ENCODE peak calls at places on chromosome 12, in nine cellular contexts. G is cardiac fibroblast, J is NT2/D1, E is fibroblast of the aortic adventitia, P is gastrocnemius medialis, C is fibroblast of villous mesenchyme, Z is IMR-90, T is fibroblast of lung, X is epithelial cell of esophagus. W is an unnamed sample.

GRCh38 chr12:94603434-94604068 is 46.8 kb downstream of the TMCC3 start:
- DNase-seq in Z (no peak), G (peak; percentile 20), E (peak; percentile 11), X (peak; percentile 60), P (no peak), T (no peak), C (no peak), J (no peak), W (peak; percentile 21)

GRCh38 chr12:40224439-40225291 is at the start of gene LRRK2:
- DNase-seq in C (peak; percentile 42), T (peak; percentile 65), X (peak; percentile 41), G (peak; percentile 64), E (peak; percentile 76), J (peak; percentile 9), P (peak; percentile 53), Z (peak; percentile 28), W (no peak)

GRCh38 chr12:104596876-104597833 is 140.4 kb downstream of the CHST11 start:
- DNase-seq in Z (no peak), T (no peak), C (no peak), J (no peak), E (no peak), X (no peak), P (no peak), G (no peak), W (peak; percentile 52)

GRCh38 chr12:59820594-59821011 is 224.8 kb downstream of the SLC16A7 start:
- DNase-seq in Z (peak; percentile 71), E (peak; percentile 47), C (peak; percentile 6), T (peak; percentile 47), P (no peak), X (no peak), G (no peak), J (no peak), W (no peak)

GRCh38 chr12:64912501-64912900 is 88.1 kb downstream of the TBC1D30 start:
- DNase-seq in J (no peak), Z (peak; percentile 40), P (no peak), C (no peak), T (peak; percentile 56), G (peak; percentile 15), E (peak; percentile 44), X (peak; percentile 7), W (no peak)

GRCh38 chr12:46487567-46488131 is 115.1 kb upstream of the SLC38A2 start:
- DNase-seq in C (no peak), P (no peak), Z (no peak), E (no peak), G (no peak), X (no peak), J (no peak), T (no peak), W (no peak)

GRCh38 chr12:130832561-130833209 is 6.4 kb downstream of the STX2 start:
- DNase-seq in P (no peak), T (peak; percentile 88), J (no peak), E (peak; percentile 49), X (peak; percentile 72), Z (peak; percentile 78), C (peak; percentile 90), G (peak; percentile 62), W (no peak)

GRCh38 chr12:100213016-100213891 is 12.6 kb downstream of the ACTR6 start:
- DNase-seq in G (no peak), P (no peak), J (no peak), T (no peak), C (no peak), Z (no peak), E (no peak), X (no peak), W (no peak)

GRCh38 chr12:100716949-100717732 is 77.4 kb upstream of the ANO4 start:
- DNase-seq in J (no peak), T (peak; percentile 13), Z (no peak), C (peak; percentile 25), P (no peak), X (peak; percentile 46), G (peak; percentile 18), E (no peak), W (no peak)

GRCh38 chr12:80216890-80217559 is 117.7 kb downstream of the OTOGL start:
- DNase-seq in G (peak; percentile 8), Z (no peak), C (no peak), X (no peak), J (peak; percentile 9), P (no peak), T (no peak), E (no peak), W (no peak)

GRCh38 chr12:70698345-70698744 is 61.1 kb upstream of the PTPRB start:
- DNase-seq in C (no peak), E (no peak), J (no peak), Z (no peak), X (no peak), P (no peak), T (no peak), G (no peak), W (no peak)

GRCh38 chr12:117041798-117042170 is 57.4 kb downstream of the TESC start:
- DNase-seq in X (no peak), J (no peak), E (no peak), G (no peak), T (no peak), P (no peak), C (no peak), Z (no peak), W (no peak)

GRCh38 chr12:32476446-32476845 is 77.1 kb downstream of the FGD4 start:
- DNase-seq in P (no peak), X (peak; percentile 16), E (no peak), J (no peak), G (no peak), C (no peak), T (no peak), Z (no peak), W (no peak)

DNA sequence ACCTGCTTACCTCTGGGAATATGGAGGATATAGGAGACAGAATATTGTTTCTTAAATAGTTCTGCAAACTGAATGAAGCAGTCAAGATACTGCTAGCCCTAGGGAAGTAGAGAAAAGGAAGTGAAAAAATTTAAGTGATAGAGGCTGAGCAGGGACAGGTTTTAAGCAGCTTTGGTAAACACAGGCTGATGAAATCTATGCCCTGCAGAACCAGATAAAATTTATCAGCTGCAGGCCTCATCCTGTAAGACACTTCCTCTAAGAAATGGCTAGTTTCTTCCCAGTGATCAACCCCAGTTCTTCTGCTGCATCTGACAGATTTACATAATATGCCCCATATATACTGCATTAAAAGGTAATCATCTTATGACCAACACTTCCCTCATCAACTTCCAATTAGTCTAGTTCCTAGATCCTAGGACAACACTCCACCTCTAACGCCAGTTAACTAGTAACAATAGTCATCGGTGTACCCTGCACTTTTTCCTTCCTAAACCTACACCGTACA is 1.3 kb upstream of the ESYT1 start:
- DNase-seq in J (no peak), X (no peak), G (no peak), P (no peak), E (no peak), T (no peak), Z (no peak), C (peak; percentile 36), W (no peak)
- H3K4me3 ChIP-seq in J (no peak overlapping the region), X (no peak overlapping the region), G (no peak overlapping the region), P (no peak overlapping the region), E (peak overlapping the region; percentile 64), T (peak overlapping the region; percentile 62), Z (no peak overlapping the region), C (peak overlapping the region; percentile 57), W (no peak overlapping the region)

DNA sequence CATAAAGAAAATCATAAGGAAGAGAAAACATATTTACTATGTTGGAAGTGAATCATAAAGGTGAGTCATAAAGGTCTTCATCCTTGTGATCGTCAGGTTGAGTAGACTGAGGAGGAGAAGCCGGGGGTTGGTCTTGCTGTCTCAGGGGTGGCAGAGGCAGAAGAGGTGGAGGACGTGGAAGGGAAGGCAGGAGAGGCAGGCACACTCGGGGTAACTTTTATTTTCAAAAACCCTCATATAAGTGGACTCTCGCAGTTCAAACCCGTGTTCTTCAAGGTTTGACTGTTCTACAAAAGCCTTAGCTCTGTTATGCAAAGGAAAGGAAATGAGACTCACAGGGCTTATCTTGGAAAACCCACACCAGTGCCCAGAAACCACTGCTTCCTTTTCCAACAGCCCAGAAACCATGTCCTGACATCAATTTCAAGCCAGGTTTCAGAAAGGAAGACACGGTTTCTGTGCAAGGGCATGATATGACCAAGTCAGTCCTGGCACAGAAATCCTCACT is 14.0 kb downstream of the SMCO2 start:
- DNase-seq in X (peak; percentile 70), P (no peak), T (no peak), G (peak; percentile 81), E (peak; percentile 69), J (no peak), C (peak; percentile 17), Z (peak; percentile 38), W (peak; percentile 76)
- H3K4me3 ChIP-seq in X (no peak overlapping the region), P (no peak overlapping the region), T (no peak overlapping the region), G (no peak overlapping the region), E (no peak overlapping the region), J (no peak overlapping the region), C (no peak overlapping the region), Z (no peak overlapping the region), W (no peak overlapping the region)

DNA sequence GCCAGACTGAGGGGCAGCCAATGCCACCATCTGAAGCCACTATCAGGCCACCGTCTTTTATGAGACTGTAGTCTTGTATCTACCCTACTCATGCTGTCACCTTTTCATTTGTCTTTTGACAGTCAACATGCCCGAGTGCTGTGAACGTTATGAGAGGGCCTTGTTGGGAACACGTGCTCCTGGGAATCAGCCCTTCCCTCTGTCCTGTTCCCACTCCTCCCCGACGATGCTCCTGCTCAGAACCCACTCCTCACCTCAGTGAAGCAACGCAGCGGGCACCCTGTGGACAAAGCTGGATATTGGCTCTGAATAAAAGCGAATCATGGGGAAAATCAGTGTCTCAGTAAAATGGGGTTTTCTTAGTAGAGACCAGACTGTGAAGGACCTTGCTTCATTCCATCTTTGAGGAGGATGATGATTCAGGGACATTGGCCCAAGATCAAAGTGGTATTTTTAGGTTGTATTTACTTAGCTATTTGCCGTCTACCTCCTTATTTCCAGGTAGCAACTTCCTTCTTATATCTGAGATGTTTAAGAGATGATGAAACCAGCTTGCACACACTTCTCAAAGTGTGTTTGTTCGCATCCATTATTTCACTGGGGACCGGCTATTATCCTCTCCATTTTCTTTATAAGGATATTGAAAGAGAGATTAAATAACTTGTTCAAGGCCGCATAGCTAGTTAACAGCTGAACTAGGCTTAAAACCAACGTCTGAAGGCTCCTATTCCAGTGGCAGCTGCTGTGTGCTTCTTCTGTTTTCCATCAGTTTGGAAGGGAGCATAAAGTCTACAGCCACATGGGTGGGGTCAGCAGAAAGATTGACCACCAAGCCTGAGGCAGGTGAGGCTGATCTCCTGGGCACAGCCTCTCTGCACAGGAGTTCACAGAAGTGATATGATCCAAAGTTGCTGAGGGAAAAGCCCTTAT is 43.9 kb upstream of the CTDSP2 start:
- DNase-seq in Z (peak; percentile 55), G (peak; percentile 31), T (no peak), J (no peak), P (no peak), E (peak; percentile 72), X (peak; percentile 87), C (peak; percentile 18), W (no peak)
- H3K4me3 ChIP-seq in Z (no peak overlapping the region), G (no peak overlapping the region), T (no peak overlapping the region), J (no peak overlapping the region), P (no peak overlapping the region), E (no peak overlapping the region), X (no peak overlapping the region), C (no peak overlapping the region), W (no peak overlapping the region)

DNA sequence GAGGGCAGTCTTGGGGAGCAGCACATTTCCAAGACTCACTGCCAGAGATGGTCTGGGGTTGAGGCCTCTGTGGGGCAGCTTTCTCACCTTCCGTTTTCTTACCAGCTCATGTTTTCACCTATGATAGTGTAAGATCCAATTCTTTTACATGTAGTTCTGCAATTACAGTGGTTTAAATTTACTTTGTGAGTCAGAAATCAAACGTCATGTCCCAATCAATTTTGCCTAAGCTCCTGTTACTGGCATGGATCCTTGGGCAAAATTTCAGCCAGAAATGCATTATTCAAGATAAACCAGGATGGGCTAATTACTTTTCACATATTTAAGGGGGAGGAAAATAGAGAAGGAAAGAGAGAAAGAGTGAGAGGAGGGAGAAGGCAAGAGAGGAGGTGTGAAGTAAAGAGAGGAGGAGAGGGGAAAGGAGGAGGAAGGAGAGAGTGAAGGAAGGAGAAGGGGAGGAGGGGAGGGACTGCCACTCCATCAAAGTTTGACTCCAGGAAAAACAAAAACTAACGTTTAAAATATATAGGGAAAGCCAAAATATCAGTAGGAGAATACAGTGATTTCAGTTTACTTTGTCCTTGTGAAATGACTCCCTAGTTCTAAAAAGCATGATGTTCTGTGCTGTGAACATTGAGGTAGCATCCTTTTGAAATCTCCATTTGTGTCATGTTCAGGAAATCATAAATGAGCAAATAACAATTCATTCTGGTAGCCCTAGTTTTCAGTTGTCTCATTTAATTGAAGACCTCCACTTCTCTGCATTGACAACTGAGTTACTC is 2.9 kb downstream of the BMAL2 start:
- DNase-seq in P (no peak), J (no peak), T (peak; percentile 48), G (no peak), Z (no peak), X (peak; percentile 67), C (no peak), E (peak; percentile 62), W (no peak)
- H3K4me3 ChIP-seq in P (no peak overlapping the region), J (no peak overlapping the region), T (no peak overlapping the region), G (no peak overlapping the region), Z (no peak overlapping the region), X (no peak overlapping the region), C (no peak overlapping the region), E (no peak overlapping the region), W (no peak overlapping the region)

W was measured in Jurkat, Clone E6-1.